ENCODE peak calls at places on chromosome 4, in five cellular contexts. Y is tibial artery, S is endodermal cell, U is colonic mucosa, P is ovary. A is an unnamed sample. For H3K4me1, the result is how much of the 10 kb centered on the place peaks cover.

GRCh38 chr4:6422105-6422504 is 50.3 kb downstream of the PPP2R2C start:
- DNase-seq in S (no peak), U (no peak), Y (no peak), P (no peak), A (no peak)

GRCh38 chr4:101954351-101954750 is 163.8 kb downstream of the BANK1 start:
- DNase-seq in U (no peak), Y (no peak), P (no peak), S (no peak), A (no peak)

GRCh38 chr4:53861856-53862610 is 202.4 kb downstream of the CHIC2 start:
- DNase-seq in Y (no peak), S (no peak), U (no peak), P (no peak), A (peak)

GRCh38 chr4:20832821-20833220 is 132.6 kb downstream of the PACRGL start:
- DNase-seq in P (no peak), S (no peak), Y (no peak), U (no peak), A (no peak)

GRCh38 chr4:11698846-11699590 is 270.3 kb upstream of the HS3ST1 start:
- DNase-seq in Y (no peak), P (no peak), U (no peak), S (no peak), A (no peak)

GRCh38 chr4:176207839-176208238 is 12.5 kb upstream of the SPATA4 start:
- DNase-seq in P (no peak), S (no peak), Y (no peak), U (no peak), A (no peak)

GRCh38 chr4:21452931-21453330 is 495.6 kb downstream of the KCNIP4 start:
- DNase-seq in S (no peak), P (no peak), Y (no peak), U (no peak), A (no peak)

GRCh38 chr4:95510145-95510544 is 38.6 kb downstream of the UNC5C start:
- DNase-seq in S (no peak), Y (no peak), U (no peak), P (no peak), A (no peak)

GRCh38 chr4:127809173-127809800 is 27.2 kb downstream of the HSPA4L start:
- DNase-seq in P (no peak), Y (no peak), U (no peak), S (peak), A (no peak)

GRCh38 chr4:79081973-79082372 is 142.7 kb upstream of the PAQR3 start:
- DNase-seq in S (no peak), U (no peak), Y (no peak), P (no peak), A (no peak)

GRCh38 chr4:139951051-139951450 is 202.9 kb downstream of the MAML3 start:
- DNase-seq in P (no peak), Y (no peak), U (no peak), S (no peak), A (peak)

GRCh38 chr4:1055721-1056590 is 44.5 kb downstream of the FGFRL1 start:
- DNase-seq in S (peak), Y (no peak), U (no peak), P (peak), A (peak)

GRCh38 chr4:36324808-36325207 is 43.4 kb downstream of the DTHD1 start:
- DNase-seq in P (no peak), S (no peak), Y (no peak), U (no peak), A (no peak)
- H3K4me1 ChIP-seq in P (under half), S (under half), Y (under half), U (under half), A (under half)

GRCh38 chr4:112515278-112516075 is 503 bp downstream of the NEUROG2 start:
- DNase-seq in U (no peak), P (no peak), Y (no peak), S (peak), A (peak)
- H3K4me1 ChIP-seq in U (under half), P (under half), Y (under half), S (under half), A (under half)

GRCh38 chr4:166680801-166681200 is 553.5 kb downstream of the SPOCK3 start:
- DNase-seq in S (no peak), P (no peak), Y (no peak), U (no peak), A (no peak)

GRCh38 chr4:166673911-166674310 is 560.4 kb downstream of the SPOCK3 start:
- DNase-seq in U (no peak), P (no peak), Y (no peak), S (no peak), A (no peak)

GRCh38 chr4:166670341-166670740 is 564.0 kb downstream of the SPOCK3 start:
- DNase-seq in P (no peak), Y (no peak), S (no peak), U (no peak), A (no peak)

GRCh38 chr4:166675411-166675810 is 558.9 kb downstream of the SPOCK3 start:
- DNase-seq in P (no peak), S (no peak), Y (no peak), U (no peak), A (peak)
- H3K4me1 ChIP-seq in P (under half), S (under half), Y (under half), U (under half), A (under half)

DNA sequence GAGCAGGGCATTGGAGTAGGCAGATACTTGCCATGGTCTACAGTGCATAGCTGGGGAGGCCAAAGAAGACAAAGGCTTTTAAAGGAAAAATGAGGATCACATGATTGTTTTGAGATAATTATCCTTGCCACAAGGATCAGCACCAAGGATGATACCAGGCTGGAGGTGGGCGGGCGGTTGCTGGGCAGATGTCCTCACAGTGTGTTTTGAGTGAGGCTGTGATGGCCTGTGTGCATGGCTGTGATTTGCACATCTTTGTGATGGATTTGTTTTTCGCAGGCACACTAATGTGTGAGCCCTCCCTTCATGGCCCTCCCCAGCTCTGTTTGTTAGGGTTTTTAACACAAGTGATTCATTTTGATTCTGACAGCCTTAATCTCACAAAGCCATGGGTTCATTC is 46.7 kb downstream of the RGS12 start:
- DNase-seq in Y (no peak), S (no peak), P (no peak), U (no peak), A (no peak)
- H3K4me1 ChIP-seq in Y (under half), S (under half), P (under half), U (under half), A (under half)

GRCh38 chr4:38902221-38902620 is 34.6 kb downstream of the FAM114A1 start:
- DNase-seq in P (no peak), Y (no peak), U (no peak), S (no peak), A (no peak)
- H3K4me1 ChIP-seq in P (under half), Y (under half), U (under half), S (under half), A (under half)

GRCh38 chr4:144580421-144580820 is 65.5 kb upstream of the HHIP start:
- DNase-seq in S (no peak), U (no peak), Y (no peak), P (no peak), A (no peak)
- H3K4me1 ChIP-seq in S (under half), U (under half), Y (under half), P (under half), A (under half)

DNA sequence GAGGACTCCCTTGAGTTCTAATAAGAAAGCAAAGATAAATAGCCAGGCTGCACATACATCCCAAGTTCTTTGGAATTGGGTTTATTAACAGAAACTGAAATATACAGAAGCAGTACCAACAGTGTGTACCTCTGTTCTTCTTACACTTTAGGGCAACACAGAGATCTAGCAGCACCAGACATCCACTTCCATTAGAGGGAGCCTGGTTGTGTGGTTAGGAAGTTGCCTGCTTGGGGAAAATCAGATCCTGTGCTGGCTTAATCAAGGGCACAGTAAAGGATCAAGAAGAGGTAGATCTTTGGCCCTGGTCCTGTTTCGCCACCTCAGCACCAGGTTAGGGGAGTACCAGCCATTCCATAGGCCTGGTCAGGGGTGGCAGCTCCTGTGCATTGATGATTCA is 231.1 kb upstream of the ARHGAP24 start:
- DNase-seq in P (no peak), Y (no peak), S (no peak), U (no peak), A (no peak)
- H3K4me1 ChIP-seq in P (under half), Y (under half), S (under half), U (under half), A (under half)

DNA sequence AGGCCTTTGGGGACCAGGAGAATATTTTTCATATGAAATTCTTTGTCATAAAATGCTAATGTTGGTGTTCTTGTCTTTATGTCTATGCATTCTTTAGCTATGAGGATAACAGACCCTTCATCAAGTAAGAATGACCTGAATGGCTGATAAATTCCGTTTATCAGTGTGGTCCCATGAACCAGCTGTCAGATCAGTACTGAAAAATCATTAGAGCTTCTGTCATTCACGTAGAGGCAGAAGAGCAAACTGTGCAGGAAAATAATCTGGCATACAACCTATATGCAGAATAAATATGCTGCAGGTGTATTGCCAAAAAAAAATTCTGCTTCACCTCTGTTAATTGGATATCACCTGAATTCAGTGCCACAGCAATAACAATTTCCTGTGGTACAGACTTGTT is 828.6 kb downstream of the ADGRL3 start:
- DNase-seq in S (no peak), U (no peak), Y (no peak), P (no peak), A (no peak)
- H3K4me1 ChIP-seq in S (under half), U (under half), Y (under half), P (under half), A (under half)

GRCh38 chr4:55884093-55884850 is 30.8 kb downstream of the EXOC1 start:
- DNase-seq in S (no peak), U (no peak), P (no peak), Y (no peak), A (no peak)
- H3K4me1 ChIP-seq in S (under half), U (under half), P (under half), Y (under half), A (under half)